ENCODE peak calls at places on chromosomes 3 and 15, in six cellular contexts. Y, R, B, M, F and T are unnamed samples.
A peak's percentile ranks its signal among the peaks of the same experiment; 100 is the strongest.

GRCh38 chr3:126117212-126117611 is 33.3 kb upstream of the SLC41A3 start:
- DNase-seq in R (no peak), F (no peak), Y (no peak), B (no peak), M (no peak), T (no peak)

GRCh38 chr3:155407971-155408370 is 114.5 kb upstream of the STRIT1 start:
- DNase-seq in B (no peak), F (no peak), Y (no peak), R (no peak), M (no peak), T (no peak)

GRCh38 chr3:122298239-122298638 is 26.8 kb upstream of the CSTA start:
- DNase-seq in Y (no peak), F (no peak), M (no peak), B (no peak), R (no peak), T (no peak)

GRCh38 chr3:65888980-65889706 is 149.6 kb downstream of the MAGI1 start:
- DNase-seq in R (no peak), Y (peak; percentile 13), M (no peak), F (no peak), B (no peak), T (no peak)

GRCh38 chr3:123755508-123755907 is 128.6 kb downstream of the MYLK start:
- DNase-seq in Y (no peak), B (peak; percentile 36), M (no peak), R (no peak), F (no peak), T (no peak)

GRCh38 chr15:35692256-35692867 is 146.4 kb upstream of the DPH6 start:
- DNase-seq in Y (no peak), M (no peak), R (no peak), B (no peak), F (no peak), T (no peak)

GRCh38 chr3:71891483-71891882 is 106.5 kb upstream of the PROK2 start:
- DNase-seq in R (no peak), B (no peak), M (no peak), Y (no peak), F (no peak), T (no peak)

GRCh38 chr3:109050591-109051167 is 67.3 kb downstream of the MORC1 start:
- DNase-seq in F (peak; percentile 34), Y (peak; percentile 39), M (no peak), R (peak; percentile 11), B (peak; percentile 23), T (no peak)

GRCh38 chr3:122414391-122414790 is 1.5 kb downstream of the WDR5B start:
- DNase-seq in R (no peak), M (no peak), Y (no peak), F (no peak), B (no peak), T (no peak)

GRCh38 chr15:67785431-67785830 is 39.9 kb upstream of the SKOR1 start:
- DNase-seq in B (no peak), Y (no peak), R (no peak), M (no peak), F (no peak), T (no peak)

GRCh38 chr15:86336051-86336788 is 256.5 kb downstream of the AGBL1 start:
- DNase-seq in M (no peak), F (no peak), Y (no peak), B (no peak), R (no peak), T (no peak)

GRCh38 chr15:86333819-86334218 is 254.1 kb downstream of the AGBL1 start:
- DNase-seq in R (no peak), Y (no peak), B (no peak), M (no peak), F (no peak), T (no peak)

GRCh38 chr15:86337071-86337470 is 257.4 kb downstream of the AGBL1 start:
- DNase-seq in R (no peak), M (no peak), F (no peak), B (no peak), Y (no peak), T (no peak)
- H3K9me3 ChIP-seq in R (no peaks in the 10 kb centered on the region), M (peaks cover 3% of the 10 kb centered on the region), F (no peaks in the 10 kb centered on the region), B (no peaks in the 10 kb centered on the region), Y (no peaks in the 10 kb centered on the region), T (no peaks in the 10 kb centered on the region)

GRCh38 chr15:41629883-41630282 is 30.3 kb upstream of the MGA start:
- DNase-seq in B (no peak), M (no peak), F (no peak), R (no peak), Y (no peak), T (no peak)
- H3K4me3 ChIP-seq in B (no peak overlapping the region), M (no peak overlapping the region), F (no peak overlapping the region), R (no peak overlapping the region), Y (no peak overlapping the region), T (no peak overlapping the region)

GRCh38 chr3:165624761-165625160 is 212.5 kb downstream of the BCHE start:
- DNase-seq in B (no peak), Y (no peak), F (no peak), R (no peak), M (no peak), T (no peak)
- TF ChIP-seq CTCF in B (peak; percentile 12), Y (no peak), F (peak; percentile 25), R (peak; percentile 31), M (no peak), T (no peak)

GRCh38 chr3:55567615-55568014 is 80.5 kb upstream of the WNT5A start:
- DNase-seq in R (no peak), Y (no peak), M (no peak), B (no peak), F (no peak), T (no peak)
- H3K9me3 ChIP-seq in R (no peaks in the 10 kb centered on the region), Y (no peaks in the 10 kb centered on the region), M (no peaks in the 10 kb centered on the region), B (no peaks in the 10 kb centered on the region), F (no peaks in the 10 kb centered on the region), T (no peaks in the 10 kb centered on the region)